ENCODE peak calls at places on chromosomes 1 and 21, in seven cellular contexts. E is cardiac septum, D is HFFc6, C is GM12864, R is NCI-H2171, L is mucosa of descending colon, K is T-helper 2 cell. W is an unnamed sample.

GRCh38 chr1:43042773-43043470 is 84.3 kb upstream of the SLC2A1 start:
- DNase-seq in E (no peak), D (no peak), C (no peak), R (peak), L (no peak), K (no peak), W (no peak)

GRCh38 chr1:162596514-162597170 is 35.1 kb downstream of the UAP1 start:
- DNase-seq in E (no peak), D (no peak), C (no peak), R (no peak), L (no peak), K (no peak), W (no peak)

GRCh38 chr1:1625824-1626206 is 6.2 kb upstream of the MMP23B start:
- DNase-seq in E (no peak), D (no peak), C (no peak), R (no peak), L (no peak), K (no peak), W (no peak)

GRCh38 chr21:43922949-43923348 is 57.9 kb downstream of the AGPAT3 start:
- DNase-seq in E (no peak), D (no peak), C (no peak), R (no peak), L (no peak), K (no peak), W (no peak)

GRCh38 chr1:59045137-59045536 is 251.8 kb upstream of the FGGY start:
- DNase-seq in E (no peak), D (no peak), C (no peak), R (no peak), L (no peak), K (no peak), W (no peak)

GRCh38 chr1:61427516-61427915 is 297.4 kb downstream of the TM2D1 start:
- DNase-seq in E (no peak), D (no peak), C (no peak), R (peak), L (no peak), K (no peak), W (no peak)

GRCh38 chr1:44505210-44505993 is 100.3 kb downstream of the RNF220 start:
- DNase-seq in E (no peak), D (peak), C (no peak), R (no peak), L (no peak), K (no peak), W (no peak)

GRCh38 chr1:2148691-2149090 is 45.9 kb downstream of the FAAP20 start:
- DNase-seq in E (peak), D (no peak), C (no peak), R (no peak), L (no peak), K (no peak), W (peak)

GRCh38 chr1:183218981-183219621 is 33.0 kb downstream of the LAMC2 start:
- DNase-seq in E (no peak), D (no peak), C (peak), R (peak), L (no peak), K (no peak), W (peak)

GRCh38 chr1:78044796-78045599 is 768 bp upstream of the GIPC2 start:
- DNase-seq in E (no peak), D (no peak), C (no peak), R (no peak), L (peak), K (no peak), W (no peak)

GRCh38 chr1:184255560-184255959 is 131.3 kb upstream of the C1orf21 start:
- DNase-seq in E (no peak), D (no peak), C (no peak), R (no peak), L (no peak), K (no peak), W (no peak)